ENCODE peak calls at places on chromosomes 5 and 9, in seven cellular contexts. One of them, this sample, is unnamed.

GRCh38 chr9:88747768-88748167 is 212.8 kb downstream of the NXNL2 start:
- DNase-seq in endothelial cell: no peak
- DNase-seq in naive thymus-derived CD8-positive, alpha-beta T cell: no peak
- DNase-seq in uterus: peak
- DNase-seq in ACHN: no peak
- DNase-seq in neural progenitor cell: no peak
- DNase-seq in occipital lobe: no peak
- DNase-seq in this sample: no peak

GRCh38 chr5:61327761-61328753 is 4.0 kb upstream of the ZSWIM6 start:
- DNase-seq in naive thymus-derived CD8-positive, alpha-beta T cell: no peak
- DNase-seq in endothelial cell: no peak
- DNase-seq in neural progenitor cell: no peak
- DNase-seq in uterus: no peak
- DNase-seq in occipital lobe: no peak
- DNase-seq in ACHN: peak
- DNase-seq in this sample: no peak

GRCh38 chr9:27377147-27377807 is 80.3 kb upstream of the EQTN start:
- DNase-seq in neural progenitor cell: no peak
- DNase-seq in naive thymus-derived CD8-positive, alpha-beta T cell: no peak
- DNase-seq in uterus: no peak
- DNase-seq in ACHN: peak
- DNase-seq in endothelial cell: no peak
- DNase-seq in occipital lobe: no peak
- DNase-seq in this sample: no peak

GRCh38 chr5:32147236-32147635 is 26.9 kb downstream of the GOLPH3 start:
- DNase-seq in uterus: no peak
- DNase-seq in endothelial cell: no peak
- DNase-seq in occipital lobe: no peak
- DNase-seq in naive thymus-derived CD8-positive, alpha-beta T cell: no peak
- DNase-seq in ACHN: no peak
- DNase-seq in neural progenitor cell: no peak
- DNase-seq in this sample: no peak

GRCh38 chr9:131772940-131773339 is 33.1 kb upstream of the RAPGEF1 start:
- DNase-seq in uterus: no peak
- DNase-seq in occipital lobe: no peak
- DNase-seq in neural progenitor cell: no peak
- DNase-seq in ACHN: no peak
- DNase-seq in naive thymus-derived CD8-positive, alpha-beta T cell: no peak
- DNase-seq in endothelial cell: no peak
- DNase-seq in this sample: no peak

GRCh38 chr5:174464504-174465165 is 259.7 kb upstream of the MSX2 start:
- DNase-seq in uterus: no peak
- DNase-seq in neural progenitor cell: no peak
- DNase-seq in naive thymus-derived CD8-positive, alpha-beta T cell: no peak
- DNase-seq in occipital lobe: no peak
- DNase-seq in endothelial cell: no peak
- DNase-seq in ACHN: no peak
- DNase-seq in this sample: no peak

GRCh38 chr9:15160673-15161072 is 146.3 kb downstream of the TTC39B start:
- DNase-seq in ACHN: no peak
- DNase-seq in uterus: no peak
- DNase-seq in endothelial cell: no peak
- DNase-seq in neural progenitor cell: no peak
- DNase-seq in naive thymus-derived CD8-positive, alpha-beta T cell: no peak
- DNase-seq in occipital lobe: no peak
- DNase-seq in this sample: no peak

GRCh38 chr5:159412284-159413046 is 82.2 kb upstream of the IL12B start:
- DNase-seq in ACHN: no peak
- DNase-seq in uterus: no peak
- DNase-seq in naive thymus-derived CD8-positive, alpha-beta T cell: peak
- DNase-seq in occipital lobe: no peak
- DNase-seq in neural progenitor cell: no peak
- DNase-seq in endothelial cell: no peak
- DNase-seq in this sample: no peak

GRCh38 chr9:90898229-90898628 is 96.6 kb downstream of the SYK start:
- DNase-seq in endothelial cell: no peak
- DNase-seq in occipital lobe: no peak
- DNase-seq in naive thymus-derived CD8-positive, alpha-beta T cell: no peak
- DNase-seq in neural progenitor cell: no peak
- DNase-seq in uterus: no peak
- DNase-seq in ACHN: no peak
- DNase-seq in this sample: no peak

GRCh38 chr5:76257225-76257833 is 145.8 kb upstream of the IQGAP2 start:
- DNase-seq in ACHN: no peak
- DNase-seq in endothelial cell: no peak
- DNase-seq in occipital lobe: no peak
- DNase-seq in naive thymus-derived CD8-positive, alpha-beta T cell: no peak
- DNase-seq in neural progenitor cell: no peak
- DNase-seq in uterus: no peak
- DNase-seq in this sample: no peak

GRCh38 chr9:2179557-2179956 is 164.4 kb downstream of the SMARCA2 start:
- DNase-seq in uterus: no peak
- DNase-seq in ACHN: no peak
- DNase-seq in neural progenitor cell: no peak
- DNase-seq in naive thymus-derived CD8-positive, alpha-beta T cell: no peak
- DNase-seq in endothelial cell: no peak
- DNase-seq in occipital lobe: no peak
- DNase-seq in this sample: no peak

GRCh38 chr5:67141644-67142043 is 55.0 kb downstream of the CD180 start:
- DNase-seq in uterus: no peak
- DNase-seq in ACHN: no peak
- DNase-seq in occipital lobe: no peak
- DNase-seq in naive thymus-derived CD8-positive, alpha-beta T cell: no peak
- DNase-seq in endothelial cell: no peak
- DNase-seq in neural progenitor cell: no peak
- DNase-seq in this sample: no peak

GRCh38 chr5:74124826-74125225 is 498.8 kb downstream of the ARHGEF28 start:
- DNase-seq in naive thymus-derived CD8-positive, alpha-beta T cell: no peak
- DNase-seq in ACHN: no peak
- DNase-seq in occipital lobe: no peak
- DNase-seq in uterus: no peak
- DNase-seq in neural progenitor cell: no peak
- DNase-seq in endothelial cell: no peak
- DNase-seq in this sample: no peak

GRCh38 chr9:127980706-127981558 is at the start of gene EEIG1:
- DNase-seq in endothelial cell: peak
- DNase-seq in naive thymus-derived CD8-positive, alpha-beta T cell: peak
- DNase-seq in neural progenitor cell: peak
- DNase-seq in occipital lobe: peak
- DNase-seq in uterus: peak
- DNase-seq in ACHN: peak
- DNase-seq in this sample: peak

This sample was measured in glutamatergic neuron.